ENCODE peak calls at places on chromosomes 3 and 15, in four cellular contexts. D is kidney epithelial cell, H is lung, A is adipocyte. U is an unnamed sample. For H3K36me3, the result is how much of the 10 kb centered on the place peaks cover.

GRCh38 chr3:42728668-42729364 is 26.2 kb upstream of the HHATL start:
- DNase-seq in D (no peak), H (no peak), A (no peak), U (no peak)

GRCh38 chr3:25547928-25548327 is 116.8 kb downstream of the TOP2B start:
- DNase-seq in D (no peak), H (no peak), A (no peak), U (no peak)

GRCh38 chr3:87076951-87077350 is 86.0 kb upstream of the VGLL3 start:
- DNase-seq in D (peak), H (no peak), A (peak), U (no peak)

GRCh38 chr3:129107793-129108192 is 13.8 kb downstream of the RAB43 start:
- DNase-seq in D (no peak), H (no peak), A (no peak), U (no peak)

GRCh38 chr3:43647331-43648166 is 25.7 kb upstream of the ANO10 start:
- DNase-seq in D (no peak), H (no peak), A (peak), U (no peak)

GRCh38 chr3:69649713-69650419 is 89.4 kb upstream of the MITF start:
- DNase-seq in D (no peak), H (no peak), A (no peak), U (no peak)

GRCh38 chr3:196627043-196627442 is 12.5 kb upstream of the NRROS start:
- DNase-seq in D (no peak), H (no peak), A (no peak), U (no peak)

GRCh38 chr3:16249336-16249735 is 15.4 kb downstream of the DPH3 start:
- DNase-seq in D (no peak), H (no peak), A (peak), U (no peak)

GRCh38 chr15:38129531-38130199 is 123.0 kb upstream of the SPRED1 start:
- DNase-seq in D (peak), H (peak), A (peak), U (peak)

GRCh38 chr3:15055019-15055557 is 10.0 kb downstream of the MRPS25 start:
- DNase-seq in D (no peak), H (no peak), A (peak), U (no peak)

GRCh38 chr15:37877851-37878577 is 56.4 kb upstream of the TMCO5A start:
- DNase-seq in D (no peak), H (no peak), A (peak), U (no peak)

GRCh38 chr15:67000896-67001295 is 64.5 kb upstream of the SMAD3 start:
- DNase-seq in D (no peak), H (no peak), A (no peak), U (no peak)

GRCh38 chr15:100695048-100695447 is 92.7 kb downstream of the ASB7 start:
- DNase-seq in D (no peak), H (no peak), A (no peak), U (no peak)

GRCh38 chr3:83971693-83972092 is 987.1 kb upstream of the CADM2 start:
- DNase-seq in D (no peak), H (no peak), A (no peak), U (no peak)

GRCh38 chr15:25366058-25366457 is 72.8 kb downstream of the UBE3A start:
- DNase-seq in D (no peak), H (no peak), A (no peak), U (no peak)

DNA sequence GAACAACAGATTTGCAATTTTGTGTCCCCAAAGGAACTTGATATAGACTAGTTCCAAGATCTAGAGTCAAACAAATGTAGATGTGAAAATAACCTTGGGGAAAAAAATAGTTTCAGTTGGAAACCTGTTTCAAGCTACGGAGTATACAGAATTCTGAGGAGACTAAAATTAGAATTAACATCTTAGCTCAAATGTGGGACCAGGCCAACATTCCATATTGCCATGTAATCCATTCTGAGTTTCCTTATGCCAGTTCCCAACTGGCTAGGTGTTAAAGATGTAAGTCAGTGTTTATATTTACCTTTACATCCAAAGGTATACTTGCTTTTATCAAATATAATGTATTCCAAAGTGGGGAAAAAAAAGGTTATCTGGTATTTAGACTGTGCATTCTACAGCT is 76.3 kb downstream of the UBE3A start:
- DNase-seq in D (no peak), H (no peak), A (no peak), U (no peak)
- H3K36me3 ChIP-seq in D (under half), H (under half), A (under half), U (under half)

DNA sequence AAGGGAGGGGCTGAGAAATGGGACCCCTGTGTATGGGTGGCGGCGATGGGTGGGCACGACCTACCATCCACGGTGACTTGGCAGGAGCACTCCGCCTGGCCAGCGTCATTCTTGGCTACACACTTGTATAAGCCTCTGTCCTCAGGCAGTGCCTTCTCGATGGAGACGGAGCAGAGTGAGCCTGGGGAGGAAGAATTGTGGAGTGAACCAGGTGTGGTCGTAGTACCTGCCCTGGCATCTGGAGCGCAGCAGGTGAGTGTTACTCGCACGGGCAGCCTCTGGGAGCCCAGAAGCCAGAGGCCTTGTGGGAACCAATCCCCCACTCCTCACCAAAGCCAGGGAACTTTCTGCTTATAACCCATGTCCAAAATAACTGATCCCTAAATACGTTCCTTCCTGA is 107.8 kb upstream of the HACD2 start:
- DNase-seq in D (no peak), H (no peak), A (no peak), U (no peak)
- H3K36me3 ChIP-seq in D (under half), H (under half), A (under half), U (under half)

GRCh38 chr15:48435356-48435755 is 104.1 kb downstream of the DUT start:
- DNase-seq in D (no peak), H (no peak), A (no peak), U (no peak)

GRCh38 chr15:48437178-48437577 is 105.9 kb downstream of the DUT start:
- DNase-seq in D (peak), H (no peak), A (no peak), U (no peak)

GRCh38 chr15:48442011-48442410 is 110.8 kb downstream of the DUT start:
- DNase-seq in D (no peak), H (no peak), A (no peak), U (no peak)

GRCh38 chr15:48440084-48440483 is 108.9 kb downstream of the DUT start:
- DNase-seq in D (no peak), H (peak), A (peak), U (no peak)
- H3K36me3 ChIP-seq in D (under half), H (under half), A (half or more), U (under half)

GRCh38 chr3:47425959-47426358 is 45.1 kb downstream of the PTPN23 start:
- DNase-seq in D (no peak), H (no peak), A (no peak), U (no peak)
- H3K36me3 ChIP-seq in D (under half), H (under half), A (half or more), U (half or more)

GRCh38 chr3:12921736-12922135 is 80.4 kb upstream of the RPL32 start:
- DNase-seq in D (no peak), H (no peak), A (no peak), U (no peak)
- H3K36me3 ChIP-seq in D (under half), H (half or more), A (half or more), U (half or more)

GRCh38 chr3:150235799-150236198 is 172.3 kb upstream of the TSC22D2 start:
- DNase-seq in D (no peak), H (no peak), A (peak), U (no peak)

GRCh38 chr3:150227839-150228238 is 180.3 kb upstream of the TSC22D2 start:
- DNase-seq in D (no peak), H (no peak), A (peak), U (no peak)

GRCh38 chr3:150225986-150226385 is 182.1 kb upstream of the TSC22D2 start:
- DNase-seq in D (no peak), H (no peak), A (no peak), U (no peak)

GRCh38 chr3:150232992-150233451 is 175.1 kb upstream of the TSC22D2 start:
- DNase-seq in D (no peak), H (no peak), A (no peak), U (no peak)

DNA sequence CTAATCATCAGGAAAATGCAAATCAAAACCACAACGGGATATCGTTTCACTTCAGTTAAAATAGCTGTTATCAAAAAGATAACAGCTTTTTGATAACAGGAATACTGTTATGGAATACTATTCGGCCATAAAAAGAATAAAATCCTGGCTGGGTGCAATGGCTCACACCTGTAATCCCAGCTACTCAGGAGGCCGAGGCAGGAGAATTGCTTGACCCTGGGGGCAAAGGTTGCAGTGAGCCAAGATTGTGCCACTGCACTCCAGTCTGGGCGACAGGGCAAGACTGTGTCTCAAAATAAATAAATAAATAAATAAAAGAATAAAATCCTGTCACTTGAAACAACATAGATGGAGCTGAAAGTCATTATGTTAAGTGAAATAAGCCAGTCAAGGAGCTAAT is 178.1 kb upstream of the TSC22D2 start:
- DNase-seq in D (no peak), H (no peak), A (no peak), U (no peak)
- H3K36me3 ChIP-seq in D (under half), H (under half), A (under half), U (under half)